ENCODE peak calls at places on chromosomes 6 and 20, in eight cellular contexts. One of them, this sample, is unnamed.

GRCh38 chr20:52748235-52748950 is 223.8 kb upstream of the TSHZ2 start:
- DNase-seq in PC-3: no peak
- DNase-seq in GM23338: no peak
- DNase-seq in neural progenitor cell: no peak
- DNase-seq in MM.1S: no peak
- DNase-seq in SK-N-SH: peak; percentile 7
- DNase-seq in HCT116: no peak
- DNase-seq in OCI-LY7: no peak
- DNase-seq in this sample: peak; percentile 23

GRCh38 chr6:13681305-13682061 is 30.2 kb downstream of the RANBP9 start:
- DNase-seq in PC-3: no peak
- DNase-seq in GM23338: no peak
- DNase-seq in neural progenitor cell: no peak
- DNase-seq in MM.1S: peak; percentile 54
- DNase-seq in SK-N-SH: no peak
- DNase-seq in HCT116: no peak
- DNase-seq in OCI-LY7: peak; percentile 11
- DNase-seq in this sample: no peak

GRCh38 chr6:156830126-156830525 is 52.9 kb downstream of the ARID1B start:
- DNase-seq in PC-3: no peak
- DNase-seq in GM23338: no peak
- DNase-seq in neural progenitor cell: no peak
- DNase-seq in MM.1S: no peak
- DNase-seq in SK-N-SH: no peak
- DNase-seq in HCT116: no peak
- DNase-seq in OCI-LY7: no peak
- DNase-seq in this sample: no peak

GRCh38 chr6:24385536-24386269 is 17.0 kb upstream of the MRS2 start:
- DNase-seq in PC-3: no peak
- DNase-seq in GM23338: no peak
- DNase-seq in neural progenitor cell: no peak
- DNase-seq in MM.1S: no peak
- DNase-seq in SK-N-SH: no peak
- DNase-seq in HCT116: no peak
- DNase-seq in OCI-LY7: no peak
- DNase-seq in this sample: no peak

GRCh38 chr20:14948416-14948815 is 611.0 kb upstream of the FLRT3 start:
- DNase-seq in PC-3: peak; percentile 35
- DNase-seq in GM23338: no peak
- DNase-seq in neural progenitor cell: peak; percentile 31
- DNase-seq in MM.1S: peak; percentile 25
- DNase-seq in SK-N-SH: no peak
- DNase-seq in HCT116: no peak
- DNase-seq in OCI-LY7: no peak
- DNase-seq in this sample: no peak

GRCh38 chr6:118932421-118932820 is 2.5 kb downstream of the MCM9 start:
- DNase-seq in PC-3: no peak
- DNase-seq in GM23338: no peak
- DNase-seq in neural progenitor cell: no peak
- DNase-seq in MM.1S: no peak
- DNase-seq in SK-N-SH: no peak
- DNase-seq in HCT116: no peak
- DNase-seq in OCI-LY7: no peak
- DNase-seq in this sample: no peak

GRCh38 chr6:43391448-43392031 is 22.1 kb upstream of the ZNF318 start:
- DNase-seq in PC-3: no peak
- DNase-seq in GM23338: no peak
- DNase-seq in neural progenitor cell: no peak
- DNase-seq in MM.1S: no peak
- DNase-seq in SK-N-SH: peak; percentile 25
- DNase-seq in HCT116: no peak
- DNase-seq in OCI-LY7: no peak
- DNase-seq in this sample: no peak

GRCh38 chr20:51144476-51144875 is 121.6 kb upstream of the KCNG1 start:
- DNase-seq in PC-3: no peak
- DNase-seq in GM23338: no peak
- DNase-seq in neural progenitor cell: no peak
- DNase-seq in MM.1S: no peak
- DNase-seq in SK-N-SH: no peak
- DNase-seq in HCT116: no peak
- DNase-seq in OCI-LY7: no peak
- DNase-seq in this sample: no peak

GRCh38 chr6:134117409-134117808 is 65.0 kb upstream of the SLC2A12 start:
- DNase-seq in PC-3: no peak
- DNase-seq in GM23338: no peak
- DNase-seq in neural progenitor cell: peak; percentile 4
- DNase-seq in MM.1S: no peak
- DNase-seq in SK-N-SH: peak; percentile 19
- DNase-seq in HCT116: no peak
- DNase-seq in OCI-LY7: no peak
- DNase-seq in this sample: peak; percentile 52

GRCh38 chr20:25178563-25179438 is 16.7 kb upstream of the ENTPD6 start:
- DNase-seq in PC-3: peak; percentile 99
- DNase-seq in GM23338: peak; percentile 75
- DNase-seq in neural progenitor cell: peak; percentile 71
- DNase-seq in MM.1S: peak; percentile 48
- DNase-seq in SK-N-SH: peak; percentile 65
- DNase-seq in HCT116: peak; percentile 61
- DNase-seq in OCI-LY7: peak; percentile 37
- DNase-seq in this sample: peak; percentile 92

GRCh38 chr6:39808934-39809333 is 16.8 kb downstream of the DAAM2 start:
- DNase-seq in PC-3: no peak
- DNase-seq in GM23338: no peak
- DNase-seq in neural progenitor cell: no peak
- DNase-seq in MM.1S: no peak
- DNase-seq in SK-N-SH: no peak
- DNase-seq in HCT116: no peak
- DNase-seq in OCI-LY7: no peak
- DNase-seq in this sample: no peak

GRCh38 chr6:71621918-71622519 is 264.3 kb upstream of the RIMS1 start:
- DNase-seq in PC-3: peak; percentile 47
- DNase-seq in GM23338: peak; percentile 58
- DNase-seq in neural progenitor cell: peak; percentile 19
- DNase-seq in MM.1S: no peak
- DNase-seq in SK-N-SH: peak; percentile 12
- DNase-seq in HCT116: peak; percentile 2
- DNase-seq in OCI-LY7: peak; percentile 4
- DNase-seq in this sample: peak; percentile 40

GRCh38 chr20:38893485-38894090 is 32.6 kb upstream of the FAM83D start:
- DNase-seq in PC-3: peak; percentile 75
- DNase-seq in GM23338: peak; percentile 85
- DNase-seq in neural progenitor cell: peak; percentile 76
- DNase-seq in MM.1S: peak; percentile 83
- DNase-seq in SK-N-SH: peak; percentile 91
- DNase-seq in HCT116: peak; percentile 19
- DNase-seq in OCI-LY7: peak; percentile 81
- DNase-seq in this sample: peak; percentile 63

GRCh38 chr6:159110013-159110412 is 59.2 kb upstream of the FNDC1 start:
- DNase-seq in PC-3: peak; percentile 63
- DNase-seq in GM23338: peak; percentile 83
- DNase-seq in neural progenitor cell: peak; percentile 63
- DNase-seq in MM.1S: no peak
- DNase-seq in SK-N-SH: peak; percentile 55
- DNase-seq in HCT116: peak; percentile 57
- DNase-seq in OCI-LY7: peak; percentile 60
- DNase-seq in this sample: peak; percentile 73

GRCh38 chr6:144659735-144660246 is 374.7 kb downstream of the UTRN start:
- DNase-seq in PC-3: no peak
- DNase-seq in GM23338: no peak
- DNase-seq in neural progenitor cell: no peak
- DNase-seq in MM.1S: no peak
- DNase-seq in SK-N-SH: no peak
- DNase-seq in HCT116: no peak
- DNase-seq in OCI-LY7: no peak
- DNase-seq in this sample: no peak

GRCh38 chr6:27161946-27162603 is 85.4 kb upstream of the PRSS16 start:
- DNase-seq in PC-3: peak; percentile 88
- DNase-seq in GM23338: peak; percentile 57
- DNase-seq in neural progenitor cell: peak; percentile 53
- DNase-seq in MM.1S: peak; percentile 45
- DNase-seq in SK-N-SH: peak; percentile 34
- DNase-seq in HCT116: peak; percentile 62
- DNase-seq in OCI-LY7: peak; percentile 62
- DNase-seq in this sample: peak; percentile 66

GRCh38 chr6:88047510-88048150 is at the start of gene SPACA1:
- DNase-seq in PC-3: no peak
- DNase-seq in GM23338: peak; percentile 12
- DNase-seq in neural progenitor cell: no peak
- DNase-seq in MM.1S: no peak
- DNase-seq in SK-N-SH: no peak
- DNase-seq in HCT116: no peak
- DNase-seq in OCI-LY7: no peak
- DNase-seq in this sample: no peak

DNA sequence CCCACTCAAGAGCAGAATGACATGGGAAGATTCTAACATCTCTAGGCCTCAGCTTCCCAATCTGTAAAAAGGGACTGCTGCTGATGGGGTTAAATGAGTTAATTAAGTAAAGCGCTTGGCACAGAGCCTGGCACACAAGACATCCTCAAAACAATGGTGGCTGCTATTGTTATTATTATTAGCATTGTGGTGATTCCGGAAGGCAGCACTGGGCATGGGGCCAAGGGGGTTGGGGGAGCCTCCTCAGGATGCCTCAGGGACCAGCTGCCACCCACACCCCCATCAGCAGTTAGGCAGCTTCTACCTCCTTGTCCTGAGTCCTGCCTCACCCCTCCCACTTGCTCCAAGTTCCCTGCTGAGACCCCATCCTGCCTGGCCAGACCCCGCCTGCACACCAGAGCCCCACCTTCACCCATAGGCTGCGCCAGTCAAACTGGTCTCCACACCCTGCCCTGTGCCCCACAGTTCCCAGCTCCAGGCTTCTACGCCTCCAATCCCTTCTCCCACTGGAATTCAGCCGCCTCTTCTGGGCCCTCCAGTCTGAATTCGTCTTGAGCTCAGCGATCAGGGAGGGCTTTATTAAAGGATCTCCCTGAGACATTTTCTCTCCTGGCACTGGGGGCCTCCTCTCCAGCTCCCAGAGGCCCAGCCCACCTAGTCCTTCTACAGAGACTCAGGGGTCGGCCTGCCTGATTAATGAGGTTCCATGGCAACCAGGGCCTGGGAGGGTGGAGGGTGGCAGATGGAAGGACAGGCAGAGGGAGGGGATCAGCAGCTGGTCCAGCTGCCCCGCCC is 1.5 kb downstream of the E2F1 start:
- DNase-seq in PC-3: no peak
- DNase-seq in GM23338: peak; percentile 65
- DNase-seq in neural progenitor cell: peak; percentile 84
- DNase-seq in MM.1S: no peak
- DNase-seq in SK-N-SH: peak; percentile 76
- DNase-seq in HCT116: no peak
- DNase-seq in OCI-LY7: peak; percentile 74
- DNase-seq in this sample: no peak
- H3K4me3 ChIP-seq in PC-3: peak overlapping the region; percentile 82
- H3K4me3 ChIP-seq in GM23338: peak overlapping the region; percentile 88
- H3K4me3 ChIP-seq in neural progenitor cell: peak overlapping the region; percentile 65
- H3K4me3 ChIP-seq in MM.1S: peak overlapping the region; percentile 92
- H3K4me3 ChIP-seq in SK-N-SH: peak overlapping the region; percentile 61
- H3K4me3 ChIP-seq in HCT116: peak overlapping the region; percentile 83
- H3K4me3 ChIP-seq in OCI-LY7: peak overlapping the region; percentile 90
- H3K4me3 ChIP-seq in this sample: peak overlapping the region; percentile 71

GRCh38 chr20:45991616-45992015 is 17.1 kb upstream of the MMP9 start:
- DNase-seq in PC-3: no peak
- DNase-seq in GM23338: no peak
- DNase-seq in neural progenitor cell: no peak
- DNase-seq in MM.1S: no peak
- DNase-seq in SK-N-SH: no peak
- DNase-seq in HCT116: no peak
- DNase-seq in OCI-LY7: no peak
- DNase-seq in this sample: no peak

GRCh38 chr20:45997187-45997586 is 11.5 kb upstream of the MMP9 start:
- DNase-seq in PC-3: no peak
- DNase-seq in GM23338: no peak
- DNase-seq in neural progenitor cell: no peak
- DNase-seq in MM.1S: no peak
- DNase-seq in SK-N-SH: no peak
- DNase-seq in HCT116: no peak
- DNase-seq in OCI-LY7: no peak
- DNase-seq in this sample: no peak

GRCh38 chr20:45994761-45995160 is 13.9 kb upstream of the MMP9 start:
- DNase-seq in PC-3: no peak
- DNase-seq in GM23338: no peak
- DNase-seq in neural progenitor cell: no peak
- DNase-seq in MM.1S: no peak
- DNase-seq in SK-N-SH: no peak
- DNase-seq in HCT116: no peak
- DNase-seq in OCI-LY7: no peak
- DNase-seq in this sample: no peak

GRCh38 chr20:45995213-45996097 is 13.3 kb upstream of the MMP9 start:
- DNase-seq in PC-3: peak; percentile 96
- DNase-seq in GM23338: peak; percentile 35
- DNase-seq in neural progenitor cell: no peak
- DNase-seq in MM.1S: no peak
- DNase-seq in SK-N-SH: no peak
- DNase-seq in HCT116: no peak
- DNase-seq in OCI-LY7: no peak
- DNase-seq in this sample: no peak

GRCh38 chr20:45993197-45993951 is 15.3 kb upstream of the MMP9 start:
- DNase-seq in PC-3: peak; percentile 99
- DNase-seq in GM23338: peak; percentile 28
- DNase-seq in neural progenitor cell: no peak
- DNase-seq in MM.1S: no peak
- DNase-seq in SK-N-SH: peak; percentile 40
- DNase-seq in HCT116: peak; percentile 57
- DNase-seq in OCI-LY7: no peak
- DNase-seq in this sample: peak; percentile 74
- TF ChIP-seq EZH2phosphoT487 in PC-3: no peak
- TF ChIP-seq EZH2phosphoT487 in GM23338: no peak
- TF ChIP-seq EZH2phosphoT487 in neural progenitor cell: no peak
- TF ChIP-seq EZH2phosphoT487 in MM.1S: no peak
- TF ChIP-seq EZH2phosphoT487 in SK-N-SH: no peak
- TF ChIP-seq EZH2phosphoT487 in HCT116: no peak
- TF ChIP-seq EZH2phosphoT487 in OCI-LY7: no peak
- TF ChIP-seq EZH2phosphoT487 in this sample: no peak

GRCh38 chr6:52390361-52390727 is 28.4 kb downstream of the PAQR8 start:
- DNase-seq in PC-3: peak; percentile 86
- DNase-seq in GM23338: no peak
- DNase-seq in neural progenitor cell: no peak
- DNase-seq in MM.1S: peak; percentile 76
- DNase-seq in SK-N-SH: peak; percentile 34
- DNase-seq in HCT116: peak; percentile 45
- DNase-seq in OCI-LY7: peak; percentile 55
- DNase-seq in this sample: peak; percentile 64
- H3K4me3 ChIP-seq in PC-3: peak overlapping the region; percentile 53
- H3K4me3 ChIP-seq in GM23338: no peak overlapping the region
- H3K4me3 ChIP-seq in neural progenitor cell: no peak overlapping the region
- H3K4me3 ChIP-seq in MM.1S: peak overlapping the region; percentile 36
- H3K4me3 ChIP-seq in SK-N-SH: no peak overlapping the region
- H3K4me3 ChIP-seq in HCT116: peak overlapping the region; percentile 46
- H3K4me3 ChIP-seq in OCI-LY7: no peak overlapping the region
- H3K4me3 ChIP-seq in this sample: peak overlapping the region; percentile 9

DNA sequence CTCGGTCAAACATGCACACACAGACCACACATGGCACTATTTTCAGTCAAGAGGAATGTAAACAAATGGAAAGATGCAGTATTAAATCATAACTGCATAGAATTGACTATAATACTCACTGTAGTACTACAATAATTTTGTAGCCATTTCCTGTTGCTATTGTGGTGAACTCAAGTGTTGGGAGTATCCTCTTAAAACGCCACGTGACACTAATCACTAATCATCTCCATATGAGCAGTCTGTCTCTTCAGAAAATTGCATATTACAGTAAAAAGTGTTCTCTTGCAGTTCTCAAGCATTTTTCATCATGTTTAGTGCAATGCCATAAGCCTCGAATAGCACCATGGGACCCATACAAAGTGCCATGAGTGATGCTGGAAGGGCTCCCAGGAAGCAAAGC is 258.7 kb upstream of the ID4 start:
- DNase-seq in PC-3: no peak
- DNase-seq in GM23338: no peak
- DNase-seq in neural progenitor cell: no peak
- DNase-seq in MM.1S: no peak
- DNase-seq in SK-N-SH: no peak
- DNase-seq in HCT116: no peak
- DNase-seq in OCI-LY7: no peak
- DNase-seq in this sample: peak; percentile 57
- TF ChIP-seq EZH2phosphoT487 in PC-3: no peak
- TF ChIP-seq EZH2phosphoT487 in GM23338: no peak
- TF ChIP-seq EZH2phosphoT487 in neural progenitor cell: no peak
- TF ChIP-seq EZH2phosphoT487 in MM.1S: no peak
- TF ChIP-seq EZH2phosphoT487 in SK-N-SH: no peak
- TF ChIP-seq EZH2phosphoT487 in HCT116: no peak
- TF ChIP-seq EZH2phosphoT487 in OCI-LY7: no peak
- TF ChIP-seq EZH2phosphoT487 in this sample: no peak